ENCODE peak calls at places on chromosomes 13 and 19, in four cellular contexts. One of them, this sample, is unnamed.

GRCh38 chr13:100627142-100627541 is 38.6 kb upstream of the GGACT start:
- DNase-seq in cardiac muscle cell: no peak
- DNase-seq in A172: no peak
- DNase-seq in posterior vena cava: no peak
- DNase-seq in this sample: no peak

GRCh38 chr19:2461751-2462634 is 5.2 kb upstream of the LMNB2 start:
- DNase-seq in cardiac muscle cell: peak; percentile 71
- DNase-seq in A172: peak; percentile 92
- DNase-seq in posterior vena cava: peak; percentile 88
- DNase-seq in this sample: peak; percentile 64

GRCh38 chr13:45341799-45342584 is 1.0 kb upstream of the TPT1 start:
- DNase-seq in cardiac muscle cell: peak; percentile 61
- DNase-seq in A172: no peak
- DNase-seq in posterior vena cava: peak; percentile 88
- DNase-seq in this sample: peak; percentile 83

GRCh38 chr19:19642506-19643157 is 825 bp downstream of the GMIP start:
- DNase-seq in cardiac muscle cell: peak; percentile 13
- DNase-seq in A172: no peak
- DNase-seq in posterior vena cava: no peak
- DNase-seq in this sample: peak; percentile 15

GRCh38 chr13:73849292-73849691 is 284.9 kb downstream of the KLF12 start:
- DNase-seq in cardiac muscle cell: peak; percentile 60
- DNase-seq in A172: peak; percentile 33
- DNase-seq in posterior vena cava: no peak
- DNase-seq in this sample: peak; percentile 60

GRCh38 chr13:93977986-93978385 is 501.5 kb downstream of the DCT start:
- DNase-seq in cardiac muscle cell: peak; percentile 58
- DNase-seq in A172: no peak
- DNase-seq in posterior vena cava: no peak
- DNase-seq in this sample: no peak

GRCh38 chr13:52851153-52851962 is 2.9 kb upstream of the PCDH8 start:
- DNase-seq in cardiac muscle cell: peak; percentile 49
- DNase-seq in A172: no peak
- DNase-seq in posterior vena cava: no peak
- DNase-seq in this sample: peak; percentile 21

GRCh38 chr13:90454002-90454636 is 893.4 kb upstream of the MIR17HG start:
- DNase-seq in cardiac muscle cell: no peak
- DNase-seq in A172: no peak
- DNase-seq in posterior vena cava: no peak
- DNase-seq in this sample: no peak

GRCh38 chr13:71055047-71055446 is 812.0 kb downstream of the DACH1 start:
- DNase-seq in cardiac muscle cell: no peak
- DNase-seq in A172: no peak
- DNase-seq in posterior vena cava: no peak
- DNase-seq in this sample: no peak

This sample was measured in lung microvascular endothelial cell.